ENCODE peak calls at places on chromosomes 11 and 22, in six cellular contexts. O, Q, Y, Z, D and L are unnamed samples.

GRCh38 chr11:74522776-74523175 is 29.3 kb upstream of the LIPT2 start:
- DNase-seq in Y (no peak), O (no peak), Z (no peak), Q (no peak), D (no peak), L (no peak)

GRCh38 chr11:74462009-74462408 is 5.3 kb downstream of the KCNE3 start:
- DNase-seq in Q (peak), O (no peak), D (no peak), Z (no peak), Y (no peak), L (peak)

GRCh38 chr11:62456630-62457029 is 37.8 kb downstream of the SCGB1A1 start:
- DNase-seq in D (no peak), Y (no peak), O (no peak), Z (no peak), Q (no peak), L (no peak)

GRCh38 chr11:128830836-128831780 is 36.0 kb downstream of the KCNJ1 start:
- DNase-seq in D (peak), Q (peak), Y (peak), Z (peak), O (peak), L (peak)

GRCh38 chr22:48316245-48316875 is 1511.3 kb downstream of the BRD1 start:
- DNase-seq in D (no peak), Z (no peak), O (no peak), Q (no peak), Y (no peak), L (no peak)

GRCh38 chr11:34863048-34863447 is 53.1 kb downstream of the APIP start:
- DNase-seq in Q (no peak), Z (no peak), Y (no peak), D (no peak), O (no peak), L (no peak)

GRCh38 chr11:70899616-70900015 is 352.8 kb downstream of the SHANK2 start:
- DNase-seq in Y (no peak), Z (no peak), Q (no peak), D (no peak), O (no peak), L (no peak)

GRCh38 chr11:33767624-33768023 is 6.7 kb downstream of the FBXO3 start:
- DNase-seq in Y (no peak), O (no peak), Q (no peak), D (no peak), Z (no peak), L (no peak)

GRCh38 chr11:46661836-46662235 is 38.6 kb downstream of the ARHGAP1 start:
- DNase-seq in D (no peak), Y (no peak), Q (no peak), Z (no peak), O (no peak), L (no peak)

GRCh38 chr11:86214710-86215109 is 29.8 kb upstream of the EED start:
- DNase-seq in Y (peak), O (no peak), Q (no peak), Z (no peak), D (no peak), L (no peak)

GRCh38 chr11:19200410-19201201 is 1.2 kb downstream of the CSRP3 start:
- DNase-seq in D (peak), Y (no peak), Q (no peak), O (no peak), Z (no peak), L (peak)

GRCh38 chr11:86588566-86589090 is 83.8 kb downstream of the ME3 start:
- DNase-seq in D (no peak), Y (no peak), O (no peak), Z (no peak), Q (peak), L (no peak)

GRCh38 chr11:68128682-68129327 is 7.6 kb upstream of the CHKA start:
- DNase-seq in Q (no peak), Y (no peak), O (no peak), D (no peak), Z (no peak), L (no peak)

GRCh38 chr11:118615282-118615979 is 8.0 kb downstream of the PHLDB1 start:
- DNase-seq in O (no peak), D (no peak), Z (no peak), Q (peak), Y (no peak), L (no peak)

GRCh38 chr11:117232022-117232878 is at the start of the genes PCSK7 and RNF214:
- DNase-seq in Q (peak), Z (peak), D (peak), O (peak), Y (peak), L (peak)

GRCh38 chr11:63915961-63916836 is 765 bp downstream of the RCOR2 start:
- DNase-seq in D (no peak), O (no peak), Z (no peak), Y (no peak), Q (peak), L (peak)

GRCh38 chr11:80379620-80380278 is 938.9 kb upstream of the TENM4 start:
- DNase-seq in D (no peak), Z (no peak), Y (no peak), O (no peak), Q (no peak), L (no peak)

GRCh38 chr11:117187007-117187406 is 8.5 kb downstream of the SIDT2 start:
- DNase-seq in D (no peak), Y (no peak), O (no peak), Z (no peak), Q (no peak), L (peak)

GRCh38 chr11:27304514-27304913 is 58.5 kb downstream of the CCDC34 start:
- DNase-seq in Z (no peak), O (no peak), Y (no peak), D (no peak), Q (peak), L (no peak)

GRCh38 chr11:125428486-125429173 is 67.4 kb downstream of the FEZ1 start:
- DNase-seq in D (no peak), O (no peak), Q (no peak), Z (no peak), Y (no peak), L (no peak)

GRCh38 chr22:35103756-35104155 is 37.8 kb downstream of the ISX start:
- DNase-seq in O (no peak), Y (no peak), Q (no peak), Z (no peak), D (no peak), L (peak)

GRCh38 chr11:5476184-5476819 is 12.2 kb upstream of the OR52D1 start:
- DNase-seq in Q (no peak), Z (peak), D (peak), O (no peak), Y (no peak), L (peak)

GRCh38 chr11:83827940-83828554 is 541.9 kb upstream of the CCDC90B start:
- DNase-seq in Z (no peak), Q (no peak), D (peak), O (no peak), Y (no peak), L (no peak)

GRCh38 chr22:49189871-49190270 is 637.8 kb downstream of the BRD1 start:
- DNase-seq in O (no peak), Q (no peak), Z (no peak), D (no peak), Y (no peak), L (no peak)

GRCh38 chr22:29206372-29207230 is 905 bp downstream of the EMID1 start:
- DNase-seq in O (no peak), Y (no peak), D (no peak), Q (no peak), Z (no peak), L (no peak)